ENCODE peak calls at places on chromosome 5, in nine cellular contexts. R is NCI-H2081; P is hippocampal formation; N is memory B cell; Y is brain microvascular endothelial cell; K is transverse colon; E is LoVo; S is sigmoid colon; B is activated CD4-positive, CD25-positive, alpha-beta regulatory T cell treated with anti-CD3 and anti-CD28 coated beads, Interleukin-2, amount 50 U/mL, for 72 hours. J is an unnamed sample.

GRCh38 chr5:78899922-78900362 is 85.2 kb downstream of the ARSB start:
- DNase-seq in R (peak), P (no peak), N (no peak), Y (peak), K (peak), E (peak), S (no peak), B (no peak), J (no peak)

GRCh38 chr5:17445185-17445584 is 52.8 kb upstream of the TAF11L2 start:
- DNase-seq in R (no peak), P (no peak), N (no peak), Y (no peak), K (peak), E (no peak), S (no peak), B (no peak), J (no peak)

GRCh38 chr5:117954341-117954740 is 1034.0 kb downstream of the DTWD2 start:
- DNase-seq in R (no peak), P (no peak), N (no peak), Y (no peak), K (no peak), E (no peak), S (no peak), B (no peak), J (no peak)

GRCh38 chr5:115321309-115321708 is 24.9 kb upstream of the CCDC112 start:
- DNase-seq in R (no peak), P (no peak), N (no peak), Y (peak), K (no peak), E (no peak), S (no peak), B (no peak), J (no peak)

GRCh38 chr5:109775130-109775529 is 85.4 kb downstream of the MAN2A1 start:
- DNase-seq in R (no peak), P (no peak), N (no peak), Y (no peak), K (no peak), E (no peak), S (no peak), B (no peak), J (no peak)

GRCh38 chr5:135492319-135492626 is 40.1 kb upstream of the TIFAB start:
- DNase-seq in R (no peak), P (no peak), N (no peak), Y (no peak), K (no peak), E (no peak), S (no peak), B (no peak), J (no peak)

GRCh38 chr5:82183828-82184227 is 94.3 kb downstream of the RPS23 start:
- DNase-seq in R (no peak), P (no peak), N (no peak), Y (no peak), K (no peak), E (peak), S (no peak), B (no peak), J (no peak)

GRCh38 chr5:180172447-180173197 is 36.4 kb downstream of the RASGEF1C start:
- DNase-seq in R (no peak), P (peak), N (no peak), Y (no peak), K (no peak), E (no peak), S (peak), B (no peak), J (no peak)

GRCh38 chr5:111997308-111998159 is 240.5 kb upstream of the NREP start:
- DNase-seq in R (no peak), P (no peak), N (no peak), Y (peak), K (no peak), E (peak), S (no peak), B (no peak), J (no peak)

GRCh38 chr5:109324351-109324750 is 85.4 kb downstream of the PJA2 start:
- DNase-seq in R (no peak), P (no peak), N (no peak), Y (no peak), K (no peak), E (no peak), S (no peak), B (no peak), J (no peak)

GRCh38 chr5:585556-585955 is 26.6 kb upstream of the CEP72 start:
- DNase-seq in R (no peak), P (no peak), N (no peak), Y (no peak), K (no peak), E (no peak), S (peak), B (no peak), J (no peak)

GRCh38 chr5:74641778-74642542 is 1.4 kb upstream of the ENC1 start:
- DNase-seq in R (peak), P (peak), N (peak), Y (peak), K (peak), E (peak), S (no peak), B (no peak), J (no peak)

GRCh38 chr5:139808481-139809330 is 13.1 kb downstream of the PSD2 start:
- DNase-seq in R (no peak), P (no peak), N (no peak), Y (peak), K (no peak), E (no peak), S (no peak), B (no peak), J (no peak)

GRCh38 chr5:132840896-132841818 is 10.7 kb upstream of the SHROOM1 start:
- DNase-seq in R (no peak), P (no peak), N (no peak), Y (no peak), K (no peak), E (no peak), S (no peak), B (no peak), J (no peak)

GRCh38 chr5:72788851-72789505 is 27.5 kb upstream of the TNPO1 start:
- DNase-seq in R (no peak), P (no peak), N (no peak), Y (peak), K (no peak), E (peak), S (no peak), B (no peak), J (no peak)

GRCh38 chr5:158538506-158539074 is 561.1 kb downstream of the EBF1 start:
- DNase-seq in R (no peak), P (no peak), N (peak), Y (no peak), K (no peak), E (no peak), S (no peak), B (no peak), J (no peak)

GRCh38 chr5:29993286-29993685 is 1200.2 kb upstream of the CDH6 start:
- DNase-seq in R (no peak), P (no peak), N (no peak), Y (no peak), K (no peak), E (no peak), S (no peak), B (no peak), J (no peak)

GRCh38 chr5:151798674-151799073 is 26.9 kb downstream of the G3BP1 start:
- DNase-seq in R (no peak), P (no peak), N (no peak), Y (no peak), K (no peak), E (no peak), S (no peak), B (no peak), J (no peak)

GRCh38 chr5:59684388-59685003 is 209.0 kb downstream of the PDE4D start:
- DNase-seq in R (no peak), P (no peak), N (no peak), Y (no peak), K (no peak), E (no peak), S (no peak), B (no peak), J (no peak)

GRCh38 chr5:154611341-154611767 is 133.3 kb upstream of the HAND1 start:
- DNase-seq in R (no peak), P (no peak), N (no peak), Y (no peak), K (no peak), E (no peak), S (no peak), B (no peak), J (no peak)

GRCh38 chr5:180860273-180860886 is 696 bp downstream of the ZFP62 start:
- DNase-seq in R (peak), P (no peak), N (peak), Y (no peak), K (peak), E (peak), S (no peak), B (no peak), J (no peak)

GRCh38 chr5:3597727-3598082 is 2.1 kb downstream of the IRX1 start:
- DNase-seq in R (no peak), P (no peak), N (no peak), Y (no peak), K (no peak), E (no peak), S (no peak), B (no peak), J (no peak)

GRCh38 chr5:73895471-73895870 is 269.5 kb downstream of the ARHGEF28 start:
- DNase-seq in R (no peak), P (no peak), N (no peak), Y (no peak), K (no peak), E (no peak), S (no peak), B (no peak), J (no peak)

GRCh38 chr5:149702953-149703646 is 27.0 kb upstream of the PPARGC1B start:
- DNase-seq in R (no peak), P (no peak), N (no peak), Y (no peak), K (no peak), E (no peak), S (no peak), B (no peak), J (no peak)

GRCh38 chr5:122170630-122171029 is 41.3 kb downstream of the ZNF474 start:
- DNase-seq in R (no peak), P (no peak), N (no peak), Y (peak), K (no peak), E (no peak), S (no peak), B (no peak), J (no peak)

GRCh38 chr5:103031607-103032006 is 88.3 kb downstream of the GIN1 start:
- DNase-seq in R (no peak), P (no peak), N (no peak), Y (no peak), K (no peak), E (no peak), S (no peak), B (no peak), J (no peak)

GRCh38 chr5:9477537-9477936 is 68.3 kb downstream of the SEMA5A start:
- DNase-seq in R (no peak), P (no peak), N (no peak), Y (no peak), K (no peak), E (no peak), S (no peak), B (no peak), J (no peak)

GRCh38 chr5:14505310-14506140 is 76.1 kb upstream of the OTULINL start:
- DNase-seq in R (no peak), P (no peak), N (no peak), Y (no peak), K (no peak), E (no peak), S (no peak), B (no peak), J (no peak)

GRCh38 chr5:81425569-81425968 is 31.6 kb upstream of the ACOT12 start:
- DNase-seq in R (peak), P (no peak), N (no peak), Y (no peak), K (no peak), E (peak), S (no peak), B (no peak), J (no peak)

GRCh38 chr5:53971566-53971965 is 338.8 kb downstream of the ARL15 start:
- DNase-seq in R (no peak), P (no peak), N (no peak), Y (no peak), K (no peak), E (no peak), S (no peak), B (no peak), J (no peak)

GRCh38 chr5:81980598-81981260 is 8.9 kb downstream of the ATG10 start:
- DNase-seq in R (no peak), P (no peak), N (no peak), Y (no peak), K (no peak), E (no peak), S (no peak), B (no peak), J (no peak)

GRCh38 chr5:116778015-116778414 is 203.4 kb upstream of the SEMA6A start:
- DNase-seq in R (no peak), P (peak), N (no peak), Y (no peak), K (no peak), E (no peak), S (no peak), B (no peak), J (no peak)